ENCODE peak calls at places on chromosomes 2 and 18, in seven cellular contexts. One of them, this sample, is unnamed.

GRCh38 chr2:40451926-40452605 is at the start of gene SLC8A1:
- DNase-seq in GM12878: no peak
- DNase-seq in H1: no peak
- DNase-seq in K562: no peak
- DNase-seq in GM12892: peak
- DNase-seq in SK-N-SH: peak
- DNase-seq in HepG2: no peak
- DNase-seq in this sample: peak

GRCh38 chr2:64007924-64008323 is 11.3 kb downstream of the VPS54 start:
- DNase-seq in GM12878: no peak
- DNase-seq in H1: no peak
- DNase-seq in K562: no peak
- DNase-seq in GM12892: no peak
- DNase-seq in SK-N-SH: no peak
- DNase-seq in HepG2: no peak
- DNase-seq in this sample: no peak

GRCh38 chr18:57748770-57749603 is 54.1 kb downstream of the ATP8B1 start:
- DNase-seq in GM12878: peak
- DNase-seq in H1: no peak
- DNase-seq in K562: no peak
- DNase-seq in GM12892: peak
- DNase-seq in SK-N-SH: no peak
- DNase-seq in HepG2: peak
- DNase-seq in this sample: peak

GRCh38 chr2:241035142-241035817 is 36.9 kb downstream of the SNED1 start:
- DNase-seq in GM12878: no peak
- DNase-seq in H1: no peak
- DNase-seq in K562: no peak
- DNase-seq in GM12892: no peak
- DNase-seq in SK-N-SH: no peak
- DNase-seq in HepG2: no peak
- DNase-seq in this sample: no peak

GRCh38 chr2:203808041-203808750 is 59.4 kb upstream of the CTLA4 start:
- DNase-seq in GM12878: no peak
- DNase-seq in H1: no peak
- DNase-seq in K562: no peak
- DNase-seq in GM12892: no peak
- DNase-seq in SK-N-SH: no peak
- DNase-seq in HepG2: no peak
- DNase-seq in this sample: no peak

GRCh38 chr2:10457846-10458563 is 9.9 kb upstream of the ODC1 start:
- DNase-seq in GM12878: no peak
- DNase-seq in H1: no peak
- DNase-seq in K562: no peak
- DNase-seq in GM12892: no peak
- DNase-seq in SK-N-SH: no peak
- DNase-seq in HepG2: no peak
- DNase-seq in this sample: no peak

GRCh38 chr2:234676859-234677450 is 180.1 kb upstream of the ARL4C start:
- DNase-seq in GM12878: no peak
- DNase-seq in H1: no peak
- DNase-seq in K562: no peak
- DNase-seq in GM12892: no peak
- DNase-seq in SK-N-SH: no peak
- DNase-seq in HepG2: peak
- DNase-seq in this sample: no peak

GRCh38 chr2:200306969-200307811 is 697 bp downstream of the SPATS2L start:
- DNase-seq in GM12878: no peak
- DNase-seq in H1: no peak
- DNase-seq in K562: peak
- DNase-seq in GM12892: no peak
- DNase-seq in SK-N-SH: peak
- DNase-seq in HepG2: no peak
- DNase-seq in this sample: peak

GRCh38 chr18:34506198-34506597 is 203.9 kb upstream of the DTNA start:
- DNase-seq in GM12878: no peak
- DNase-seq in H1: no peak
- DNase-seq in K562: no peak
- DNase-seq in GM12892: no peak
- DNase-seq in SK-N-SH: no peak
- DNase-seq in HepG2: no peak
- DNase-seq in this sample: no peak
- TF ChIP-seq TAF1 in GM12878: no peak
- TF ChIP-seq TAF1 in H1: no peak
- TF ChIP-seq TAF1 in K562: no peak
- TF ChIP-seq TAF1 in GM12892: no peak
- TF ChIP-seq TAF1 in SK-N-SH: no peak
- TF ChIP-seq TAF1 in HepG2: no peak
- TF ChIP-seq TAF1 in this sample: no peak

DNA sequence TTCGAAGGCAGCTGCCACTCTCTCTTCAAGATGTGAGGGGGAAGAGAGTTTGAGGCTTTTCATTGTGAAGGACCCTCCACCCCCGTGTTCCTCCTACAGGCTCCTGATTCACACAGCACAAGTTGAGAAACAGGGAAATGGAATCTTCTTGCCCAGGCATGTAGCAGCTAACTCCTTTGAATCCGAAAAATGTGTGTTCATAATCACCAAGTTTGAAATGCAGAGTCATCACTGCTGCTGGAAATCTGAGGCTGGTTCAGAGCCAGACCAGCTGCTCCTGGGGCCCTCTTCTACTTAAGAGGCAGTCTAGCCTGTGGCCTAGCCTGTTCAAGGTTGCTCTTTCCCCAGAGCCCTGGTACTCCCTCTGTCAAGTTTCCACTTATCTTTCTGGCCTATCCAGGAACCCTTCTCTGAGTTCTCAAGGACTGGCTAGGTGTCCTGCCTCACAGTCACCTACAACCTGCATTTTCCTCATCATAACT is 166.4 kb downstream of the TMEM247 start:
- DNase-seq in GM12878: no peak
- DNase-seq in H1: no peak
- DNase-seq in K562: no peak
- DNase-seq in GM12892: no peak
- DNase-seq in SK-N-SH: no peak
- DNase-seq in HepG2: no peak
- DNase-seq in this sample: no peak
- TF ChIP-seq POLR2AphosphoS5 in GM12878: no peak
- TF ChIP-seq POLR2AphosphoS5 in H1: no peak
- TF ChIP-seq POLR2AphosphoS5 in K562: no peak
- TF ChIP-seq POLR2AphosphoS5 in GM12892: no peak
- TF ChIP-seq POLR2AphosphoS5 in SK-N-SH: no peak
- TF ChIP-seq POLR2AphosphoS5 in HepG2: no peak
- TF ChIP-seq POLR2AphosphoS5 in this sample: no peak

GRCh38 chr2:216807861-216808272 is 52.0 kb downstream of the TNP1 start:
- DNase-seq in GM12878: no peak
- DNase-seq in H1: no peak
- DNase-seq in K562: no peak
- DNase-seq in GM12892: no peak
- DNase-seq in SK-N-SH: no peak
- DNase-seq in HepG2: no peak
- DNase-seq in this sample: no peak
- TF ChIP-seq TAF1 in GM12878: no peak
- TF ChIP-seq TAF1 in H1: no peak
- TF ChIP-seq TAF1 in K562: no peak
- TF ChIP-seq TAF1 in GM12892: no peak
- TF ChIP-seq TAF1 in SK-N-SH: no peak
- TF ChIP-seq TAF1 in HepG2: no peak
- TF ChIP-seq TAF1 in this sample: no peak

GRCh38 chr2:28753043-28753683 is 1.5 kb downstream of the PPP1CB start:
- DNase-seq in GM12878: no peak
- DNase-seq in H1: no peak
- DNase-seq in K562: peak
- DNase-seq in GM12892: no peak
- DNase-seq in SK-N-SH: peak
- DNase-seq in HepG2: peak
- DNase-seq in this sample: no peak

GRCh38 chr2:28751956-28752607 is 452 bp downstream of the PPP1CB start:
- DNase-seq in GM12878: no peak
- DNase-seq in H1: no peak
- DNase-seq in K562: peak
- DNase-seq in GM12892: peak
- DNase-seq in SK-N-SH: peak
- DNase-seq in HepG2: no peak
- DNase-seq in this sample: peak

GRCh38 chr2:28755411-28755810 is 3.8 kb downstream of the PPP1CB start:
- DNase-seq in GM12878: no peak
- DNase-seq in H1: no peak
- DNase-seq in K562: no peak
- DNase-seq in GM12892: no peak
- DNase-seq in SK-N-SH: no peak
- DNase-seq in HepG2: no peak
- DNase-seq in this sample: no peak

GRCh38 chr2:28752608-28752984 is 966 bp downstream of the PPP1CB start:
- DNase-seq in GM12878: no peak
- DNase-seq in H1: no peak
- DNase-seq in K562: no peak
- DNase-seq in GM12892: no peak
- DNase-seq in SK-N-SH: no peak
- DNase-seq in HepG2: no peak
- DNase-seq in this sample: no peak

GRCh38 chr2:28754321-28754720 is 2.7 kb downstream of the PPP1CB start:
- DNase-seq in GM12878: no peak
- DNase-seq in H1: no peak
- DNase-seq in K562: peak
- DNase-seq in GM12892: no peak
- DNase-seq in SK-N-SH: no peak
- DNase-seq in HepG2: no peak
- DNase-seq in this sample: no peak
- TF ChIP-seq POLR2AphosphoS5 in GM12878: no peak
- TF ChIP-seq POLR2AphosphoS5 in H1: no peak
- TF ChIP-seq POLR2AphosphoS5 in K562: no peak
- TF ChIP-seq POLR2AphosphoS5 in GM12892: no peak
- TF ChIP-seq POLR2AphosphoS5 in SK-N-SH: no peak
- TF ChIP-seq POLR2AphosphoS5 in HepG2: no peak
- TF ChIP-seq POLR2AphosphoS5 in this sample: no peak

GRCh38 chr2:225911019-225911418 is 511.5 kb downstream of the NYAP2 start:
- DNase-seq in GM12878: no peak
- DNase-seq in H1: no peak
- DNase-seq in K562: no peak
- DNase-seq in GM12892: no peak
- DNase-seq in SK-N-SH: no peak
- DNase-seq in HepG2: no peak
- DNase-seq in this sample: no peak
- TF ChIP-seq TAF1 in GM12878: no peak
- TF ChIP-seq TAF1 in H1: no peak
- TF ChIP-seq TAF1 in K562: no peak
- TF ChIP-seq TAF1 in GM12892: no peak
- TF ChIP-seq TAF1 in SK-N-SH: no peak
- TF ChIP-seq TAF1 in HepG2: no peak
- TF ChIP-seq TAF1 in this sample: no peak